ENCODE peak calls at places on chromosomes 7 and 10, in eight cellular contexts. L, G, C, V, E, B, Q and H are unnamed samples.

GRCh38 chr7:55018361-55019328 is at the start of gene EGFR:
- DNase-seq in L (peak), G (peak), C (no peak), V (peak), E (peak), B (no peak), Q (peak), H (peak)

GRCh38 chr10:11511325-11511724 is 100.1 kb downstream of the USP6NL start:
- DNase-seq in L (no peak), G (no peak), C (no peak), V (no peak), E (no peak), B (no peak), Q (no peak), H (no peak)

GRCh38 chr7:12685550-12685949 is 1.9 kb upstream of the ARL4A start:
- DNase-seq in L (no peak), G (no peak), C (no peak), V (no peak), E (no peak), B (no peak), Q (peak), H (peak)

GRCh38 chr7:155336812-155337602 is 39.3 kb downstream of the INSIG1 start:
- DNase-seq in L (no peak), G (no peak), C (no peak), V (no peak), E (no peak), B (peak), Q (no peak), H (no peak)

GRCh38 chr7:2111568-2111967 is 121.2 kb downstream of the MAD1L1 start:
- DNase-seq in L (no peak), G (peak), C (no peak), V (no peak), E (no peak), B (no peak), Q (no peak), H (no peak)

GRCh38 chr10:97332586-97333350 is 1.8 kb downstream of the FRAT2 start:
- DNase-seq in L (no peak), G (no peak), C (peak), V (no peak), E (no peak), B (peak), Q (no peak), H (no peak)

GRCh38 chr10:71838264-71839211 is 12.5 kb downstream of the PSAP start:
- DNase-seq in L (no peak), G (no peak), C (no peak), V (no peak), E (no peak), B (peak), Q (no peak), H (no peak)

GRCh38 chr7:17041324-17041723 is 159.5 kb upstream of the AGR3 start:
- DNase-seq in L (no peak), G (no peak), C (peak), V (no peak), E (no peak), B (no peak), Q (no peak), H (no peak)

GRCh38 chr10:110373059-110373458 is 68.3 kb upstream of the SMNDC1 start:
- DNase-seq in L (no peak), G (no peak), C (no peak), V (no peak), E (no peak), B (no peak), Q (no peak), H (no peak)

GRCh38 chr7:155604504-155604997 is 39.9 kb upstream of the RBM33 start:
- DNase-seq in L (no peak), G (no peak), C (no peak), V (peak), E (no peak), B (no peak), Q (no peak), H (no peak)

GRCh38 chr10:110431659-110432058 is 66.0 kb upstream of the DUSP5 start:
- DNase-seq in L (no peak), G (no peak), C (no peak), V (no peak), E (peak), B (no peak), Q (no peak), H (no peak)

GRCh38 chr7:91435386-91436059 is 171.3 kb downstream of the FZD1 start:
- DNase-seq in L (no peak), G (no peak), C (no peak), V (no peak), E (no peak), B (no peak), Q (no peak), H (no peak)

GRCh38 chr10:89458289-89458688 is 43.9 kb downstream of the IFIT5 start:
- DNase-seq in L (no peak), G (no peak), C (no peak), V (no peak), E (no peak), B (no peak), Q (no peak), H (no peak)

GRCh38 chr10:55631071-55631654 is 729.9 kb downstream of the ZWINT start:
- DNase-seq in L (peak), G (peak), C (no peak), V (no peak), E (peak), B (peak), Q (peak), H (peak)

GRCh38 chr7:55132890-55133551 is 114.2 kb downstream of the EGFR start:
- DNase-seq in L (no peak), G (no peak), C (peak), V (no peak), E (no peak), B (no peak), Q (no peak), H (no peak)

GRCh38 chr10:33336606-33337334 is 2.3 kb upstream of the NRP1 start:
- DNase-seq in L (peak), G (peak), C (no peak), V (no peak), E (peak), B (no peak), Q (peak), H (peak)

GRCh38 chr7:111274882-111275281 is 184.0 kb downstream of the LRRN3 start:
- DNase-seq in L (no peak), G (no peak), C (no peak), V (no peak), E (no peak), B (peak), Q (no peak), H (no peak)

GRCh38 chr7:157826566-157826965 is 489.8 kb downstream of the DNAJB6 start:
- DNase-seq in L (no peak), G (no peak), C (no peak), V (no peak), E (peak), B (no peak), Q (no peak), H (no peak)
- TF ChIP-seq POLR2AphosphoS5 in L (no peak), G (no peak), C (no peak), V (no peak), E (no peak), B (no peak), Q (no peak), H (no peak)

GRCh38 chr7:30918676-30919075 is 7.0 kb downstream of the AQP1 start:
- DNase-seq in L (no peak), G (no peak), C (no peak), V (peak), E (peak), B (no peak), Q (no peak), H (no peak)
- TF ChIP-seq POLR2AphosphoS5 in L (no peak), G (no peak), C (no peak), V (no peak), E (no peak), B (no peak), Q (no peak), H (no peak)

DNA sequence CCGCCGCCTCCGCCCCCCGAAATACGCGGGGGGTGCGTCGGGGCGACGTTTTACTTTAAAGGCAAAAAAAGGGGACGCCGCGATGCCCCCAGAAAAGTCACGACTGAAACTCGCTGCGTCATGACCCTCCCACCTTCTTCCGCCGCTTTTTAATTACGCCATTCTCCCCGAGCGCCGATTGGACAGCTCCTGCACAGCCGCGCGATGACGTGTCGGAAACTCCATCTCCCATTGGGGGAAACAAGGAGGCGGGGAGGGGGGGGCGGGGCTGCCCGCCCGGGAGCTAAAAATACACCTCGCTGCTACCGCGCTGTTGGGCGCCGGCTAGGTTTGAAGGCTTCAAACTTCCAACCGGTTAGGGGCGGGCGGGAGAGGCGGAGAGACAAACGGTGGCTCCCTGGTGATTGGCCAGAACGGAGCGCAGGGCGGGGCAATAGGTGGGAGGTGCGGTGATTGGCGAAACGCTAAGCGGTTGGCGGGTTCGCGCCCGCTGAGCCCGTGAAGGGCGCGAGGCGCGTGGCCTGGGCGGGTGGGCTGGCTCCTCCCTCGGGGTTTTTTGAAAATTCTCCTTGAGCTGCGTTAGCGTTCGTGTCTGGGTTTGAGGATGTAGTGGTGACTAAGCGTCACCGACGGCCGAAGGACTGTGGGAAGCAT is at the start of gene RHEB:
- DNase-seq in L (peak), G (peak), C (peak), V (peak), E (peak), B (peak), Q (peak), H (peak)
- TF ChIP-seq POLR2AphosphoS5 in L (no peak), G (peak), C (no peak), V (peak), E (peak), B (no peak), Q (no peak), H (peak)

DNA sequence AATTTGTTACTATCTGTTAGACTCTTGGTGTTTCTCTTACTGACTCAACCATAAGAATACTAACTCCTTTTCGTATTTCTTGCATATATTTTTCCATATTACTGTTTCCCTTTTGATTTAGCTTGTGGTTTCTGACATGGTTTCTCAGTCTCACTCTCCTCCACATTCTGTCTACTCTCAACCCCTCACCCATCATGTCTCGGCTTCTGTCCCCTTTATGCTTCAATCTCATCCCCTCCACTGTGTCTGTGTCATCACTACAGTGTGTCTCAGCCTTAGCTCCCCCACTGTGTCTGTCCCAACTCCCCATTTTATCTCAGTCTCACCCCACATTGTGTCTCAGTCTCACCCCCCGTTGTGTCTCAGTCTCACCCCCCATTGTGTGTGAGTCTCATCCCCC is 126.9 kb downstream of the VIPR2 start:
- DNase-seq in L (no peak), G (no peak), C (no peak), V (no peak), E (no peak), B (no peak), Q (no peak), H (no peak)
- TF ChIP-seq POLR2AphosphoS5 in L (no peak), G (no peak), C (no peak), V (no peak), E (no peak), B (no peak), Q (no peak), H (no peak)

GRCh38 chr10:101012525-101013364 is 13.1 kb downstream of the LZTS2 start:
- DNase-seq in L (no peak), G (peak), C (peak), V (peak), E (peak), B (peak), Q (peak), H (peak)
- TF ChIP-seq POLR2AphosphoS5 in L (no peak), G (peak), C (no peak), V (no peak), E (peak), B (no peak), Q (no peak), H (peak)

GRCh38 chr10:121526040-121526790 is 72.0 kb downstream of the FGFR2 start:
- DNase-seq in L (no peak), G (no peak), C (no peak), V (no peak), E (no peak), B (no peak), Q (no peak), H (no peak)

GRCh38 chr10:121527690-121528089 is 70.6 kb downstream of the FGFR2 start:
- DNase-seq in L (no peak), G (no peak), C (no peak), V (no peak), E (no peak), B (no peak), Q (no peak), H (no peak)

GRCh38 chr10:121524138-121524817 is 74.0 kb downstream of the FGFR2 start:
- DNase-seq in L (no peak), G (peak), C (no peak), V (no peak), E (no peak), B (no peak), Q (no peak), H (no peak)

GRCh38 chr10:121526801-121527221 is 71.4 kb downstream of the FGFR2 start:
- DNase-seq in L (no peak), G (no peak), C (no peak), V (no peak), E (no peak), B (no peak), Q (no peak), H (no peak)

GRCh38 chr10:121525276-121526039 is 72.8 kb downstream of the FGFR2 start:
- DNase-seq in L (no peak), G (peak), C (no peak), V (no peak), E (no peak), B (no peak), Q (no peak), H (no peak)
- TF ChIP-seq POLR2AphosphoS5 in L (no peak), G (no peak), C (no peak), V (no peak), E (no peak), B (no peak), Q (no peak), H (no peak)